ENCODE peak calls at places on chromosomes 12 and 14, in four cellular contexts. C, L, E and O are unnamed samples.

GRCh38 chr14:71651228-71651627 is 281.0 kb upstream of the RGS6 start:
- DNase-seq in E (no peak), L (peak; percentile 30), C (peak; percentile 92), O (no peak)

GRCh38 chr14:49975286-49975685 is 82.4 kb downstream of the ARF6 start:
- DNase-seq in C (peak; percentile 93), L (peak; percentile 54), E (no peak), O (peak; percentile 69)

GRCh38 chr14:94542111-94542810 is 19.0 kb upstream of the SERPINA4 start:
- DNase-seq in E (no peak), L (no peak), C (peak; percentile 40), O (no peak)

GRCh38 chr12:131720921-131721320 is 10.0 kb downstream of the SFSWAP start:
- DNase-seq in E (no peak), C (no peak), L (peak; percentile 96), O (no peak)

GRCh38 chr14:92846162-92846897 is 52.2 kb downstream of the GOLGA5 start:
- DNase-seq in C (peak; percentile 39), E (no peak), L (peak; percentile 90), O (no peak)

GRCh38 chr14:33530358-33530757 is 420.5 kb downstream of the EGLN3 start:
- DNase-seq in L (no peak), C (no peak), E (no peak), O (no peak)

GRCh38 chr14:33780035-33780434 is 170.8 kb downstream of the EGLN3 start:
- DNase-seq in E (no peak), C (no peak), L (no peak), O (no peak)

GRCh38 chr14:51942971-51943370 is 46.4 kb upstream of the RTRAF start:
- DNase-seq in L (no peak), E (no peak), C (no peak), O (no peak)

GRCh38 chr12:88855301-88855700 is 275.0 kb upstream of the KITLG start:
- DNase-seq in C (no peak), E (no peak), L (no peak), O (no peak)

GRCh38 chr12:90080616-90081015 is 372.0 kb upstream of the ATP2B1 start:
- DNase-seq in C (no peak), E (no peak), L (no peak), O (no peak)

GRCh38 chr14:54715244-54715643 is 148.3 kb downstream of the SAMD4A start:
- DNase-seq in E (no peak), C (no peak), L (peak; percentile 52), O (no peak)

GRCh38 chr12:108643941-108644742 is 10.4 kb upstream of the SELPLG start:
- DNase-seq in E (no peak), C (peak; percentile 70), L (no peak), O (peak; percentile 37)

GRCh38 chr14:24297190-24297964 is 2.2 kb downstream of the DHRS1 start:
- DNase-seq in L (peak; percentile 76), E (no peak), C (no peak), O (no peak)

GRCh38 chr14:69726761-69727511 is 40.0 kb upstream of the SRSF5 start:
- DNase-seq in L (peak; percentile 61), E (peak; percentile 79), C (peak; percentile 70), O (peak; percentile 89)

GRCh38 chr12:112107728-112108447 is 695 bp downstream of the NAA25 start:
- DNase-seq in L (no peak), C (no peak), E (peak; percentile 35), O (peak; percentile 53)

GRCh38 chr12:131190965-131191364 is 237.3 kb downstream of the ADGRD1 start:
- DNase-seq in E (no peak), C (no peak), L (no peak), O (no peak)

GRCh38 chr12:90085491-90086274 is 377.0 kb upstream of the ATP2B1 start:
- DNase-seq in C (no peak), E (no peak), L (peak; percentile 24), O (no peak)

GRCh38 chr12:48800971-48801370 is 12.1 kb upstream of the ADCY6 start:
- DNase-seq in C (no peak), L (no peak), E (no peak), O (no peak)

GRCh38 chr12:29350080-29350479 is 30.9 kb downstream of the ERGIC2 start:
- DNase-seq in E (no peak), L (peak; percentile 63), C (peak; percentile 39), O (no peak)

GRCh38 chr14:78530078-78530477 is 359.9 kb downstream of the NRXN3 start:
- DNase-seq in E (no peak), C (peak; percentile 3), L (peak; percentile 45), O (peak; percentile 27)

GRCh38 chr14:52268191-52269061 is 928 bp downstream of the PTGDR start:
- DNase-seq in C (peak; percentile 34), L (peak; percentile 10), E (no peak), O (no peak)

GRCh38 chr14:77965919-77966435 is 166.1 kb downstream of the ADCK1 start:
- DNase-seq in C (peak; percentile 31), L (peak; percentile 37), E (peak; percentile 32), O (peak; percentile 22)

GRCh38 chr12:87112946-87113345 is 856.8 kb upstream of the MGAT4C start:
- DNase-seq in L (peak; percentile 75), E (no peak), C (no peak), O (no peak)

GRCh38 chr12:121812921-121813896 is 9.4 kb downstream of the SETD1B start:
- DNase-seq in L (peak; percentile 48), C (no peak), E (peak; percentile 46), O (peak; percentile 65)

GRCh38 chr12:120231316-120232011 is 30.6 kb upstream of the RPLP0 start:
- DNase-seq in L (peak; percentile 97), E (peak; percentile 81), C (peak; percentile 94), O (no peak)

GRCh38 chr14:64174922-64175782 is 119.0 kb downstream of the ESR2 start:
- DNase-seq in L (no peak), E (no peak), C (no peak), O (no peak)

GRCh38 chr12:82948462-82948861 is 261.8 kb downstream of the TMTC2 start:
- DNase-seq in C (no peak), E (no peak), L (no peak), O (no peak)

GRCh38 chr14:101408077-101408831 is 153.0 kb upstream of the DIO3 start:
- DNase-seq in E (no peak), L (no peak), C (peak; percentile 43), O (no peak)